ENCODE peak calls at places on chromosomes 4 and X, in seven cellular contexts. M is HCT116; H is MM.1S; T is CD8-positive, alpha-beta T cell; Z is HepG2; U is dorsolateral prefrontal cortex; C is A673. G is an unnamed sample.

GRCh38 chr4:89829470-89830138 is 7.4 kb downstream of the SNCA start:
- DNase-seq in H (peak), T (peak), Z (peak), M (no peak), U (peak), C (no peak), G (peak)

GRCh38 chr4:187071896-187072295 is 348.2 kb upstream of the FAT1 start:
- DNase-seq in H (no peak), M (no peak), Z (no peak), C (no peak), T (no peak), U (no peak), G (no peak)

GRCh38 chrX:121671649-121672048 is 624.2 kb downstream of the GLUD2 start:
- DNase-seq in C (no peak), T (no peak), H (peak), M (no peak), Z (no peak), U (no peak), G (no peak)

GRCh38 chrX:51641421-51642021 is 22.8 kb upstream of the CENPVL3 start:
- DNase-seq in H (peak), M (peak), T (no peak), Z (peak), C (peak), U (no peak), G (no peak)

GRCh38 chr4:150117094-150117493 is 38.8 kb downstream of the DCLK2 start:
- DNase-seq in U (peak), M (no peak), T (no peak), H (no peak), Z (no peak), C (no peak), G (no peak)

GRCh38 chrX:50622751-50623150 is 152.1 kb upstream of the DGKK start:
- DNase-seq in U (no peak), C (no peak), M (no peak), T (no peak), Z (no peak), H (peak), G (no peak)

GRCh38 chr4:35105486-35105885 is 1138.8 kb downstream of the ARAP2 start:
- DNase-seq in Z (no peak), M (no peak), U (no peak), C (no peak), T (no peak), H (no peak), G (no peak)

GRCh38 chr4:86302242-86302641 is 57.6 kb downstream of the MAPK10 start:
- DNase-seq in U (peak), C (peak), T (no peak), H (no peak), M (no peak), Z (peak), G (no peak)

GRCh38 chr4:110733901-110734300 is 111.0 kb upstream of the PITX2 start:
- DNase-seq in Z (no peak), H (no peak), M (no peak), T (no peak), U (no peak), C (no peak), G (no peak)

DNA sequence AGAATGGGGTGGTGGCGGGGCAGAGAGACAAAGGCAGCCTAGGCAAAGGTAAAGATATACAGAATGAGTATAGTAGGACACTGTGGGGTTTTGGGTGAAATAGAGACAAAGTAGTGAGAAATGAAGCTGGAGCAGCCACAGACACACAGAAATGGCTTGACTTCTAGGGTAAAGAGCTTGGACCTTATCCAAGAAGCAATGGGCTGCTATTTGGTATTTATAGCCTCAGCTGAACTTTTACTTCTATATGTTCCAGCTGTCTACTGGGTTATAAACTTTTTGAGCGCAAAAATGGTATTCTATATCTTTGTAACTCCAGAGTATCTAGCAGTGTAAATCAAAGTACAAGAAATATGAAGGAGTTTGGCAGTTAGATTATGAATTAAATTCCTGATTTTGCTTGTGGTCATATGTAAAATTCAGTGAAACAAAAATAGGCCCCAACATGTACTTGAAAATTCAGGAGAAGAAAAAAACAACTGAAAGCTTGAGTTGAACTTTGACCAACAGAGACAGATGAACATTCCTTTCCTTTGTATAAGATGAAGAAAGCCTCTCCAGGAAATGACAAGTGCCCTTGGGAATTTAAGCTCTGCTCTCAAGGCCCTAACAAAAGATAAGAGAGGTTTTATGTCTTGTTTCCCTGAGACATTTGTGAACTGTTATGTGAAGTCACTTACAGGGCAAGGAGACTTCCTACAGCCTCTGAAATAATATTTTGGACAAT is 354.1 kb downstream of the CHIC1 start:
- DNase-seq in Z (no peak), U (no peak), T (no peak), C (peak), M (peak), H (no peak), G (no peak)
- H3K27ac ChIP-seq in Z (no peak), U (no peak), T (no peak), C (peak), M (no peak), H (no peak), G (no peak)

GRCh38 chr4:141347738-141348524 is 127.2 kb downstream of the ZNF330 start:
- DNase-seq in T (no peak), Z (no peak), M (no peak), C (no peak), U (no peak), H (peak), G (no peak)

GRCh38 chr4:141348589-141348988 is 127.9 kb downstream of the ZNF330 start:
- DNase-seq in C (no peak), H (no peak), M (no peak), U (no peak), T (no peak), Z (no peak), G (no peak)

GRCh38 chr4:141352328-141352727 is 131.6 kb downstream of the ZNF330 start:
- DNase-seq in U (no peak), T (no peak), M (no peak), H (no peak), Z (no peak), C (no peak), G (no peak)

GRCh38 chr4:141352775-141353544 is 132.3 kb downstream of the ZNF330 start:
- DNase-seq in H (no peak), C (peak), Z (no peak), M (no peak), U (no peak), T (no peak), G (no peak)

DNA sequence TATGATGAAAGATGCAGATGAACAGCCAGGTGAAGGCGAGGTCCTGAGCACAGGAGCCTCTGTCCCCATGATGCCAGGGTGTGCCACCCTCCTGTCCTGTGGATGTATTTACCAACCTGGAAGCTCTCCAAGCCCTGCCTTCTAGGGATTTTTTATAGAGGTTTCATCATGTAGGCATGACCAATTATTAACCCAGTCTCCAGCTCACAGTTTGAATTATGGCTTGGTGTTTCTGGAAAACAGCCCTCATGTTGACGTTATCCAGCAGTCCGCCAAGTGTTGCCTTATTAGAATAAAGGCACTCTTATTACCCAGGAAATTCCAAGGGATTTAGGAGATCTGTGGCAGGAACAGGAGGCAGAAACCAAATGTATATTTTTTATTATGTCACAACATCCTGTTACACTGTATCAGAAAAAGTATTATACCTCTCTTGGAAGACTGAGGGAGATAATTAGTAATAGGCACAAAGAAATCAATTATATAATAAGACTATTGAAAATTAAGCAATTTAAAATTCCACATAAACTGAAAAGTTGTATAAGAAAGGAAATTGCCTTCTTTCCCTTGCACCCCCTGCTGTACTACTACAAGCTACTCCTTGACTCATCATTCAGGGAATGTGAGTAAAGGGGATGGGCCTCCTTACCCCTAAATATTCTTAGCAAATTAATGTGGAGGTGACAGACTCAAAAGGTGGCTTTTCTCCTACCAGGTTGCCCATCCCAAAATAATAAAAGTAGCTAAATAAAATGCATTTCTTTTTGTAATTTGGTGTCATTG is 129.6 kb downstream of the ZNF330 start:
- DNase-seq in T (no peak), U (no peak), H (no peak), Z (no peak), C (peak), M (no peak), G (no peak)
- TF ChIP-seq CTCF in T (no peak), U (no peak), H (no peak), Z (no peak), C (no peak), M (no peak), G (no peak)

GRCh38 chr4:3463556-3464348 is 646 bp downstream of the DOK7 start:
- DNase-seq in Z (no peak), U (no peak), C (no peak), H (no peak), M (no peak), T (no peak), G (no peak)
- H3K27ac ChIP-seq in Z (no peak), U (no peak), C (no peak), H (no peak), M (no peak), T (no peak), G (no peak)

GRCh38 chrX:56503941-56504673 is 59.3 kb upstream of the UBQLN2 start:
- DNase-seq in C (no peak), Z (no peak), H (no peak), T (no peak), M (no peak), U (no peak), G (no peak)
- TF ChIP-seq CTCF in C (no peak), Z (no peak), H (no peak), T (no peak), M (no peak), U (no peak), G (no peak)

GRCh38 chr4:147823135-147823534 is 91.2 kb downstream of the ARHGAP10 start:
- DNase-seq in T (no peak), M (no peak), Z (no peak), H (no peak), U (no peak), C (no peak), G (no peak)
- H3K27ac ChIP-seq in T (no peak), M (no peak), Z (no peak), H (no peak), U (no peak), C (no peak), G (no peak)

GRCh38 chr4:82898322-82899243 is 2.0 kb upstream of the THAP9 start:
- DNase-seq in T (peak), H (peak), Z (no peak), M (no peak), C (no peak), U (no peak), G (no peak)
- TF ChIP-seq CTCF in T (peak), H (peak), Z (no peak), M (no peak), C (peak), U (peak), G (no peak)

G was measured in Peyer's patch.